ENCODE peak calls at places on chromosomes 1 and 21, in seven cellular contexts. B is A549, R is K562, U is Panc1, I is GM23338, A is HCT116, X is HepG2. H is an unnamed sample.

GRCh38 chr1:222310830-222311229 is 237.1 kb downstream of the HHIPL2 start:
- DNase-seq in U (no peak), R (no peak), B (no peak), X (no peak), A (no peak), I (no peak), H (no peak)

GRCh38 chr1:37274896-37275631 is 199.3 kb upstream of the ZC3H12A start:
- DNase-seq in I (peak), U (no peak), A (no peak), X (no peak), R (peak), B (no peak), H (no peak)

GRCh38 chr1:15733218-15733725 is 2.8 kb upstream of the SLC25A34 start:
- DNase-seq in R (no peak), B (no peak), A (no peak), X (no peak), U (no peak), I (no peak), H (no peak)

GRCh38 chr1:6897138-6897537 is 111.9 kb downstream of the CAMTA1 start:
- DNase-seq in I (no peak), B (no peak), R (no peak), X (peak), U (no peak), A (no peak), H (no peak)

GRCh38 chr1:22166439-22166838 is 23.5 kb upstream of the WNT4 start:
- DNase-seq in R (no peak), U (no peak), X (no peak), I (no peak), A (no peak), B (no peak), H (no peak)

GRCh38 chr1:50973875-50974617 is 4.0 kb downstream of the CDKN2C start:
- DNase-seq in I (peak), X (no peak), U (no peak), A (no peak), R (no peak), B (no peak), H (no peak)

GRCh38 chr1:205273551-205273982 is 45.8 kb downstream of the TMCC2 start:
- DNase-seq in I (peak), B (peak), U (peak), R (peak), X (peak), A (peak), H (no peak)

GRCh38 chr1:58844176-58844575 is 60.3 kb upstream of the JUN start:
- DNase-seq in B (no peak), I (no peak), A (no peak), U (no peak), R (no peak), X (no peak), H (no peak)

GRCh38 chr1:172135076-172135672 is 285.3 kb upstream of the C1orf105 start:
- DNase-seq in I (peak), R (peak), B (peak), X (peak), A (peak), U (no peak), H (no peak)

GRCh38 chr1:111704240-111704639 is 35.0 kb downstream of the INKA2 start:
- DNase-seq in U (no peak), I (no peak), A (no peak), X (no peak), B (no peak), R (no peak), H (no peak)

GRCh38 chr1:206589206-206589605 is 23.1 kb downstream of the EIF2D start:
- DNase-seq in R (no peak), X (no peak), B (no peak), A (no peak), U (no peak), I (no peak), H (no peak)

GRCh38 chr1:20446796-20447195 is 39.2 kb downstream of the CAMK2N1 start:
- DNase-seq in I (no peak), A (no peak), X (no peak), U (no peak), B (no peak), R (no peak), H (no peak)
- TF ChIP-seq REST in I (no peak), A (no peak), X (no peak), U (no peak), B (no peak), R (no peak), H (no peak)

GRCh38 chr1:209587778-209588177 is 4.3 kb downstream of the CAMK1G start:
- DNase-seq in B (no peak), A (no peak), R (no peak), I (no peak), X (no peak), U (no peak), H (no peak)
- TF ChIP-seq REST in B (no peak), A (no peak), R (no peak), I (no peak), X (no peak), U (no peak), H (no peak)

GRCh38 chr21:27225142-27225541 is 258.3 kb upstream of the ADAMTS5 start:
- DNase-seq in R (no peak), A (no peak), I (no peak), U (no peak), B (no peak), X (no peak), H (no peak)
- TF ChIP-seq REST in R (no peak), A (no peak), I (no peak), U (no peak), B (no peak), X (no peak), H (no peak)

DNA sequence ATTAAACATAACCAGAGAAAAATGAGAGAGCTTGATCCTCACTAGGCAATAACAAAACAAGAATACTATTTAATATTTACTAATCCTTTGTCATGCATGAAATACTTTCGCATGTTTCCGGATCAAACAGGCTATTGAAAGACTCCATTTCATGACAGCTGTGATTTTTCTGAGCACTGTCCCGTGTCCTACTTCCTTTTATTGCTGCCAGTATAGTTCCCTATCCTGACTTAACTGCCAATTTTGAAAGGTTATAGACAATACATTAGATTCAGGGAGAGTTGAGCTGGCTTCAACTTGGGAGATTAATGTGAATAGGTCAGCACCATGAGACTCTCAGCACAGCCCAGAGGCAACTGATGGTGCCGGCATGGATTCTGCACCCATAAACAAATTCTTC is 225.8 kb downstream of the VAV3 start:
- DNase-seq in A (no peak), X (no peak), R (no peak), B (no peak), I (no peak), U (no peak), H (no peak)
- TF ChIP-seq REST in A (no peak), X (no peak), R (no peak), B (no peak), I (no peak), U (no peak), H (no peak)

GRCh38 chr1:87024936-87025537 is 110.6 kb downstream of the HS2ST1 start:
- DNase-seq in R (peak), U (peak), B (peak), I (peak), A (peak), X (peak), H (no peak)
- TF ChIP-seq REST in R (no peak), U (no peak), B (no peak), I (no peak), A (no peak), X (no peak), H (no peak)

GRCh38 chr1:160094806-160095205 is 3.6 kb downstream of the IGSF8 start:
- DNase-seq in R (no peak), I (no peak), X (no peak), A (no peak), B (no peak), U (no peak), H (no peak)
- TF ChIP-seq REST in R (no peak), I (no peak), X (no peak), A (no peak), B (no peak), U (no peak), H (no peak)